ENCODE peak calls at places on chromosome X, in six cellular contexts. R is nephron progenitor cell, G is astrocyte of the cerebellum, J is fibroblast of mammary gland, V is B cell, Z is H1. M is an unnamed sample.
A peak's percentile ranks its signal among the peaks of the same experiment; 100 is the strongest.

GRCh38 chrX:67538383-67538782 is 5.4 kb upstream of the AR start:
- DNase-seq in Z (no peak), R (no peak), G (no peak), J (no peak), V (no peak), M (no peak)

GRCh38 chrX:30309139-30309571 is at the start of gene NR0B1:
- DNase-seq in R (peak; percentile 50), Z (peak; percentile 51), G (no peak), V (peak; percentile 8), J (no peak), M (no peak)

GRCh38 chrX:44731160-44731559 is 112.7 kb upstream of the DUSP21 start:
- DNase-seq in J (peak; percentile 59), G (no peak), R (no peak), V (no peak), Z (no peak), M (no peak)

GRCh38 chrX:105564536-105564935 is 257.8 kb upstream of the NRK start:
- DNase-seq in J (peak; percentile 90), R (no peak), Z (no peak), G (peak; percentile 89), V (no peak), M (no peak)

GRCh38 chrX:14476169-14476568 is 53.2 kb upstream of the GLRA2 start:
- DNase-seq in R (no peak), Z (no peak), G (no peak), J (peak; percentile 47), V (no peak), M (no peak)

GRCh38 chrX:131783555-131784338 is 239.4 kb upstream of the STK26 start:
- DNase-seq in Z (no peak), V (no peak), R (no peak), J (peak; percentile 91), G (peak; percentile 92), M (no peak)

GRCh38 chrX:140762061-140762460 is 52.5 kb downstream of the LINC00632 start:
- DNase-seq in V (no peak), Z (peak; percentile 49), J (peak; percentile 76), R (peak; percentile 49), G (peak; percentile 44), M (no peak)

GRCh38 chrX:111170017-111170416 is 74.0 kb downstream of the PAK3 start:
- DNase-seq in Z (no peak), G (no peak), R (no peak), V (no peak), J (peak; percentile 67), M (no peak)

GRCh38 chrX:3811331-3812311 is 98.2 kb upstream of the PRKX start:
- DNase-seq in J (peak; percentile 58), R (no peak), V (peak; percentile 57), Z (no peak), G (no peak), M (peak; percentile 38)

GRCh38 chrX:120743266-120743665 is 113.4 kb upstream of the C1GALT1C1 start:
- DNase-seq in R (no peak), J (no peak), G (no peak), Z (no peak), V (no peak), M (no peak)

GRCh38 chrX:139642241-139642927 is 65.6 kb downstream of the MCF2 start:
- DNase-seq in J (peak; percentile 18), Z (peak; percentile 37), V (no peak), R (peak; percentile 1), G (peak; percentile 16), M (no peak)

GRCh38 chrX:1215123-1215823 is 2.8 kb upstream of the CRLF2 start:
- DNase-seq in J (no peak), R (no peak), V (peak; percentile 28), Z (no peak), G (no peak), M (peak; percentile 8)

GRCh38 chrX:45472968-45473367 is 272.3 kb upstream of the DIPK2B start:
- DNase-seq in G (peak; percentile 23), V (no peak), Z (no peak), J (peak; percentile 83), R (no peak), M (no peak)

GRCh38 chrX:8868906-8869305 is 67.7 kb upstream of the FAM9A start:
- DNase-seq in V (no peak), R (no peak), Z (no peak), G (no peak), J (peak; percentile 50), M (no peak)

GRCh38 chrX:49842603-49843002 is 13.5 kb downstream of the PAGE4 start:
- DNase-seq in G (no peak), J (no peak), R (no peak), V (no peak), Z (no peak), M (no peak)

GRCh38 chrX:49846004-49846403 is 16.9 kb downstream of the PAGE4 start:
- DNase-seq in J (no peak), V (no peak), Z (no peak), R (no peak), G (no peak), M (no peak)

GRCh38 chrX:49844622-49845021 is 15.5 kb downstream of the PAGE4 start:
- DNase-seq in V (no peak), G (no peak), Z (no peak), J (no peak), R (no peak), M (no peak)

GRCh38 chrX:49838374-49838773 is 9.3 kb downstream of the PAGE4 start:
- DNase-seq in V (peak; percentile 19), J (peak; percentile 36), Z (no peak), G (no peak), R (peak; percentile 20), M (peak; percentile 7)

GRCh38 chrX:49840679-49841078 is 11.6 kb downstream of the PAGE4 start:
- DNase-seq in J (peak; percentile 38), G (no peak), V (no peak), R (peak; percentile 80), Z (peak; percentile 63), M (peak; percentile 27)
- TF ChIP-seq CTCF in J (peak; percentile 34), G (peak; percentile 40), V (no peak), R (peak; percentile 42), Z (peak; percentile 57), M (peak; percentile 22)

DNA sequence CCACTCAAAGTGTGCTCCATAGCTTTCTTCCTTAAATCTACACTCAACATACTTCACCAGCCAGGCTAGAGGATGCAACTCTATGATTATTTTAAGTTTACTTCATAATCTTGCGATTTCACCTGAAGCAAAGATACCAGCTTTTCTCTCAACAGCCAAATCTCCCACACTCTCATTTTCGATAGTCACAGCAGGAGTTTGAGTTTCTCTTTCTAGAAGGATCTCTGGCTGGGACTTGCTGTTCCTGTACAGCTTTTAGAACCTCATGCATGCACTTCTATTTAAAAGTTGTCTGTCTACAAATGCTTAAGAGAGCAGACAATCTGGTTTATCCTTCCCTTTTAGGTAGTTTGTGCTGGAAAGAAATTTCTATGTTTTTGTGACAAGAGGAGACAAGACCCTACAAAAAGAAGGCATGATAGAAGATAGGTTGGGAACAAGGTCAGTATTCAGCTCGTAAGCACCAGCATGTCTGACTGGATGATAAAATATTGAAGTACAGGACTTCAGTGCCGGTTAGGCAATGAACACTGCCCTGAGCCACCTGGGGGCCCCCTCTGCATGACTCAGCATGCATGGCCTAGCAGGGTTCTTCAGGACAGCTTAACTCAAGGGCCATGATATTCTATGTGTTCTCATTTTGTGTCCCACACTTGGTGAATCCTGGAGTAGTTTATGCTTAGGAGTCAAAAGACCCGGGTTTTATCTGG is 65.6 kb downstream of the ATXN3L start:
- DNase-seq in V (no peak), Z (no peak), R (no peak), J (peak; percentile 65), G (no peak), M (peak; percentile 32)
- TF ChIP-seq CTCF in V (no peak), Z (no peak), R (no peak), J (peak; percentile 2), G (peak; percentile 2), M (no peak)

GRCh38 chrX:152165033-152165743 is 26.8 kb upstream of the MAGEA10 start:
- DNase-seq in G (no peak), V (no peak), Z (no peak), J (no peak), R (no peak), M (no peak)

DNA sequence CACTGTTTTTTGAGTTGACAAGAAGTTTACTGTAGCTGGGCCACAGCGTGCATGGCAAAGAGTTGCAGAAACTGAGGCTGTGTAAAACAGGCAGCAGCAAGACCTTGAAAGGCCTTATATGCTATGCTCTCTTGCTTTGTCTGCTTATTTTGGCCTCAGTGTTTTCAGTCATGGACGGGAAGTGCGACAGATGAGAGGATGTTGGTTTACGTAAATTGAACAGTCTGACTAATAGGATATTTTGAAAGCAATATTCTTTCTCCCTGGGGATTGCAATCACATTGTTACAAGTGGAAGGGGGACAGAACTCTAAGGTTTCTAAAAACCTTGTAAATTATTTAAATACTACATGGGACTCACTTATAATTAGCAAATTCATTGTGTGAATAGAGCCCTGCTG is 32.2 kb upstream of the MAGEA10 start:
- DNase-seq in Z (no peak), J (no peak), G (no peak), V (no peak), R (no peak), M (no peak)
- TF ChIP-seq CTCF in Z (no peak), J (no peak), G (no peak), V (no peak), R (no peak), M (no peak)

GRCh38 chrX:19904778-19905367 is 17.5 kb upstream of the SH3KBP1 start:
- DNase-seq in Z (no peak), V (peak; percentile 48), R (peak; percentile 12), G (peak; percentile 16), J (peak; percentile 57), M (peak; percentile 52)

GRCh38 chrX:19911784-19912183 is 24.4 kb upstream of the SH3KBP1 start:
- DNase-seq in R (no peak), J (no peak), G (no peak), Z (no peak), V (no peak), M (no peak)

GRCh38 chrX:19906293-19906692 is 18.9 kb upstream of the SH3KBP1 start:
- DNase-seq in J (no peak), R (no peak), Z (no peak), V (no peak), G (no peak), M (no peak)

GRCh38 chrX:19909761-19910160 is 22.4 kb upstream of the SH3KBP1 start:
- DNase-seq in G (no peak), R (no peak), V (no peak), Z (no peak), J (no peak), M (no peak)

GRCh38 chrX:19907794-19908193 is 20.4 kb upstream of the SH3KBP1 start:
- DNase-seq in R (no peak), Z (no peak), G (no peak), J (no peak), V (no peak), M (no peak)
- TF ChIP-seq CTCF in R (no peak), Z (no peak), G (peak; percentile 9), J (peak; percentile 1), V (no peak), M (no peak)